ENCODE peak calls at places on chromosome 15, in eight cellular contexts. V is neural progenitor cell; D is endothelial cell of umbilical vein; S is PC-9; H is ovary; K is CD4-positive, alpha-beta memory T cell; P is K562; C is mammary epithelial cell. Z is an unnamed sample. For H3K27me3, the result is how much of the 10 kb centered on the place peaks cover.

GRCh38 chr15:73631915-73632669 is 1.1 kb downstream of the NPTN start:
- DNase-seq in V (peak), D (peak), S (peak), H (peak), K (peak), P (peak), C (peak), Z (peak)

GRCh38 chr15:47196057-47196456 is 521.2 kb upstream of the SEMA6D start:
- DNase-seq in V (peak), D (peak), S (peak), H (peak), K (peak), P (peak), C (peak), Z (peak)

GRCh38 chr15:91866971-91867372 is 13.5 kb downstream of the SLCO3A1 start:
- DNase-seq in V (no peak), D (no peak), S (peak), H (peak), K (no peak), P (no peak), C (peak), Z (no peak)

GRCh38 chr15:57696146-57696545 is 10.4 kb upstream of the POLR2M start:
- DNase-seq in V (no peak), D (peak), S (no peak), H (no peak), K (no peak), P (no peak), C (no peak), Z (no peak)

GRCh38 chr15:38975282-38975990 is 410.8 kb upstream of the RASGRP1 start:
- DNase-seq in V (no peak), D (no peak), S (no peak), H (no peak), K (no peak), P (no peak), C (no peak), Z (no peak)

GRCh38 chr15:39427705-39428104 is 153.2 kb upstream of the THBS1 start:
- DNase-seq in V (no peak), D (no peak), S (no peak), H (no peak), K (no peak), P (peak), C (no peak), Z (no peak)

GRCh38 chr15:29910068-29910467 is 87.8 kb upstream of the TJP1 start:
- DNase-seq in V (no peak), D (no peak), S (no peak), H (no peak), K (no peak), P (no peak), C (no peak), Z (peak)

GRCh38 chr15:57607570-57608000 is 15.9 kb downstream of the MYZAP start:
- DNase-seq in V (no peak), D (peak), S (peak), H (no peak), K (no peak), P (no peak), C (peak), Z (peak)

GRCh38 chr15:55253580-55253979 is 36.0 kb downstream of the RAB27A start:
- DNase-seq in V (no peak), D (no peak), S (no peak), H (no peak), K (no peak), P (no peak), C (peak), Z (no peak)

GRCh38 chr15:68816795-68817303 is 3.8 kb downstream of the ANP32A start:
- DNase-seq in V (no peak), D (peak), S (no peak), H (peak), K (no peak), P (peak), C (no peak), Z (peak)

GRCh38 chr15:32124726-32125125 is 94.4 kb downstream of the CHRNA7 start:
- DNase-seq in V (no peak), D (no peak), S (no peak), H (no peak), K (no peak), P (no peak), C (no peak), Z (no peak)

GRCh38 chr15:57150066-57150865 is 226.0 kb upstream of the CGNL1 start:
- DNase-seq in V (no peak), D (peak), S (no peak), H (no peak), K (no peak), P (no peak), C (peak), Z (no peak)

GRCh38 chr15:51380999-51381806 is 39.7 kb downstream of the GLDN start:
- DNase-seq in V (peak), D (peak), S (peak), H (peak), K (no peak), P (peak), C (peak), Z (peak)

GRCh38 chr15:49610166-49610918 is 10.3 kb downstream of the FAM227B start:
- DNase-seq in V (no peak), D (no peak), S (no peak), H (no peak), K (no peak), P (no peak), C (no peak), Z (no peak)

GRCh38 chr15:77839970-77840609 is 207.4 kb upstream of the LINGO1 start:
- DNase-seq in V (no peak), D (no peak), S (no peak), H (no peak), K (no peak), P (no peak), C (no peak), Z (no peak)

GRCh38 chr15:55758580-55758986 is 15.6 kb upstream of the PRTG start:
- DNase-seq in V (no peak), D (no peak), S (no peak), H (no peak), K (no peak), P (peak), C (no peak), Z (no peak)

GRCh38 chr15:46411900-46412299 is 777.1 kb downstream of the SQOR start:
- DNase-seq in V (no peak), D (no peak), S (no peak), H (no peak), K (no peak), P (no peak), C (no peak), Z (no peak)

GRCh38 chr15:61041886-61042285 is 187.2 kb downstream of the RORA start:
- DNase-seq in V (no peak), D (peak), S (no peak), H (no peak), K (no peak), P (no peak), C (no peak), Z (no peak)

GRCh38 chr15:29747837-29748417 is 74.3 kb downstream of the TJP1 start:
- DNase-seq in V (no peak), D (peak), S (no peak), H (no peak), K (peak), P (no peak), C (no peak), Z (no peak)

GRCh38 chr15:74421302-74422245 is 12.2 kb downstream of the SEMA7A start:
- DNase-seq in V (no peak), D (no peak), S (no peak), H (no peak), K (no peak), P (no peak), C (no peak), Z (no peak)

GRCh38 chr15:52546031-52546751 is 17.5 kb upstream of the MYO5A start:
- DNase-seq in V (no peak), D (no peak), S (no peak), H (no peak), K (no peak), P (no peak), C (no peak), Z (no peak)

GRCh38 chr15:43433661-43434303 is 59.2 kb downstream of the TP53BP1 start:
- DNase-seq in V (no peak), D (no peak), S (no peak), H (no peak), K (no peak), P (peak), C (no peak), Z (no peak)

GRCh38 chr15:86316699-86317378 is 237.2 kb downstream of the AGBL1 start:
- DNase-seq in V (peak), D (no peak), S (no peak), H (no peak), K (no peak), P (no peak), C (no peak), Z (no peak)

GRCh38 chr15:62952969-62953368 is 89.6 kb upstream of the TPM1 start:
- DNase-seq in V (no peak), D (no peak), S (no peak), H (no peak), K (no peak), P (peak), C (no peak), Z (no peak)

GRCh38 chr15:82922737-82923136 is 29.8 kb downstream of the HOMER2 start:
- DNase-seq in V (no peak), D (no peak), S (no peak), H (no peak), K (no peak), P (no peak), C (no peak), Z (no peak)

GRCh38 chr15:65254237-65254820 is 32.4 kb downstream of the PARP16 start:
- DNase-seq in V (peak), D (no peak), S (no peak), H (no peak), K (no peak), P (no peak), C (no peak), Z (no peak)

GRCh38 chr15:42035362-42035761 is 14.5 kb upstream of the PLA2G4E start:
- DNase-seq in V (no peak), D (no peak), S (no peak), H (no peak), K (no peak), P (no peak), C (peak), Z (peak)

GRCh38 chr15:80579611-80580010 is 115.5 kb upstream of the ABHD17C start:
- DNase-seq in V (peak), D (no peak), S (no peak), H (no peak), K (no peak), P (no peak), C (no peak), Z (no peak)

GRCh38 chr15:80576519-80577090 is 118.5 kb upstream of the ABHD17C start:
- DNase-seq in V (no peak), D (no peak), S (no peak), H (no peak), K (no peak), P (no peak), C (no peak), Z (no peak)

GRCh38 chr15:80578206-80578595 is 116.9 kb upstream of the ABHD17C start:
- DNase-seq in V (no peak), D (no peak), S (no peak), H (no peak), K (no peak), P (no peak), C (no peak), Z (no peak)

GRCh38 chr15:80578871-80579270 is 116.2 kb upstream of the ABHD17C start:
- DNase-seq in V (no peak), D (no peak), S (no peak), H (no peak), K (no peak), P (no peak), C (no peak), Z (no peak)

DNA sequence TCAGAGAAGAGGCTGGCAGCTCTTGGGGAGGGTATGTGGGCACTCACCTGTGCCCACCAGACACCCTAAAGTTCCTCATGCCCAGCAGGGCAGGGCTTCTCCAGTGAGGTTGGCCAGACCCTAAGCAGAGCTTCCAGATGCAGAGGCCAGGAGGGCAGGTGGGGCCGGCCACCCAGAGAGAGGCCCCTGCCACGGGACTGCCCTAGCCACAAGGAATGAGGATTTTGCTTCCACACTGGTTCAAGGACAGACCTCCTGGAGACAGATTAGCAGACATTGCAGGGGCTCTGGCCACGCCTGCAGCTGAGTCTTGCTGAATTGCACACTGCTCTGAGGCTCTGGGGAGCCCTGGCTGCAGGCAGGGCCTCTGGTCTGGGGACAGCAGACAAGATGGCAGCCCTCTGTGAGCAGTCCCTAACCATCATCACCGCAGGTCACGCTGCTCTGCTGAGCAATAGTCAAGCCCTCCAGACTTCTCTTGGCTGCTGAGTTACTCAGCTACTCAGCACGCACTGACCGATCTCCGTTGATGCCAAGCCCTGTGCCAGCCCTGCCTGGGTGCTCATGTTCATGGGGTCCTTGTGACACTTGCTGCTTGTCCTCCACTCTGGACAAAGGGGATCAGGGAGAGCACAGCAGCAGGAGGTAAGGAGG is 117.4 kb upstream of the ABHD17C start:
- DNase-seq in V (no peak), D (no peak), S (no peak), H (no peak), K (no peak), P (no peak), C (no peak), Z (no peak)
- H3K27me3 ChIP-seq in V (under half), D (under half), S (under half), H (under half), K (under half), P (half or more), C (under half), Z (under half)

DNA sequence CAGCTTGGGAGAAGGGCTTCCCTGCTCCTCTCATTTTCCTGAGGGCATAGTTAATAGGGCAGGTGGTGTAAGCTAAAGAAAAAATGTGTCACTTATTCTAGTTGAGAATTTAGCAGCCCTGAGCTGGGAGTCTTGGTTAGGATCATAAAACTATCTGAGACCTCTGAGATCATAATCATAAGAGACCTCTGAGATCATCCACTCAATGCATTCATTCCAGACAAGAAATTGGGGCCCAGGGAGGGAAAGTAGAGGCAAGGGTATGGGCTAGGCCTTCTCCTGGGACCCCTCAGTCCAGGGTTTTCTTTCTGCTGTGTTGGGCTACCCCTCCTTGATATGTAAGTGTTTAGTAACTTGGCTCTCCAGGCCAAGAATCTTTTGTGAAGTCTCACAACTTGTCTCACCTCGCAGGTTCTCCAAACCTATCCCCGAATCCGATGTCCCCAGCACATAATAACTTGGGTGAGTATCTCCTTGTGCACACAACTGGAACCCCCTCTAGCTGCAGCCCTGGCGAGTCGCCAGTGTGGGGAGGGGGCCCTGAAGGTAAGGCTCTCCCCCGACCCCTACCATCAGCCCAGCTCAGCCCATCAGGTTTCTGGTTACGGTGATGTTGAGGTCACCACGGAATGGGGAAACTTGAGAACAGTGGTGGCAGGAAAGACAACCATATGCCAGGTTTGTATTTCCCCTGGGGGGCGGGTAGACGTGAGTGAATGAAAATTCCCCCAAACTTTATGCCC is 84.1 kb downstream of the AAGAB start:
- DNase-seq in V (no peak), D (no peak), S (no peak), H (no peak), K (no peak), P (no peak), C (no peak), Z (no peak)
- H3K27ac ChIP-seq in V (no peak), D (no peak), S (peak), H (no peak), K (no peak), P (no peak), C (no peak), Z (no peak)

GRCh38 chr15:64050281-64051092 is 4.2 kb upstream of the DAPK2 start:
- DNase-seq in V (no peak), D (no peak), S (no peak), H (no peak), K (no peak), P (no peak), C (no peak), Z (peak)

GRCh38 chr15:64046347-64047153 is at the start of gene DAPK2:
- DNase-seq in V (peak), D (peak), S (peak), H (peak), K (peak), P (peak), C (peak), Z (peak)

GRCh38 chr15:64051093-64051402 is 4.8 kb upstream of the DAPK2 start:
- DNase-seq in V (no peak), D (no peak), S (no peak), H (no peak), K (no peak), P (no peak), C (no peak), Z (no peak)

GRCh38 chr15:64045774-64046346 is 425 bp downstream of the DAPK2 start:
- DNase-seq in V (no peak), D (no peak), S (no peak), H (no peak), K (no peak), P (no peak), C (no peak), Z (peak)

GRCh38 chr15:64048766-64049165 is 2.5 kb upstream of the DAPK2 start:
- DNase-seq in V (no peak), D (no peak), S (no peak), H (no peak), K (no peak), P (no peak), C (no peak), Z (no peak)
- H3K27me3 ChIP-seq in V (under half), D (under half), S (under half), H (under half), K (under half), P (under half), C (under half), Z (under half)

DNA sequence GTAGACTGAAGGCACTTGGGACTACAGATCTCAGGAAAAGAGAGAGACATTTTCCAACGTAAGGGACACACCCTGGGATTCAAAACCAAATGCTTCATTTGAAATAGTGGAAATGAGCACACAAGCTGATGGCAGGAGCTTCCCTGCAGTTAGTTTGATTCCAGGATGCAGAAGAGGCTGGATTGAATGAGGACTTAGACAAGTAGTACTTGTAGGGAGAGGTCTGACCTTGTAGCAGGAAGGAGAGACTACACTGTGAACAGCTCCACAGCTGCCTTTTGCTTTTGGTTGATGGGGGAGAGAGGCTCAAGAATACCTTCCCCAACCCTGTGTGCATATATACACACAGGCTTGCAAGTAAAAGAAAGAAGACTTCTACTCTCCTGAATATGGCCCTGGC is 51.5 kb downstream of the PDE8A start:
- DNase-seq in V (no peak), D (no peak), S (no peak), H (no peak), K (no peak), P (no peak), C (no peak), Z (no peak)
- H3K27ac ChIP-seq in V (no peak), D (no peak), S (no peak), H (no peak), K (no peak), P (no peak), C (no peak), Z (peak)

DNA sequence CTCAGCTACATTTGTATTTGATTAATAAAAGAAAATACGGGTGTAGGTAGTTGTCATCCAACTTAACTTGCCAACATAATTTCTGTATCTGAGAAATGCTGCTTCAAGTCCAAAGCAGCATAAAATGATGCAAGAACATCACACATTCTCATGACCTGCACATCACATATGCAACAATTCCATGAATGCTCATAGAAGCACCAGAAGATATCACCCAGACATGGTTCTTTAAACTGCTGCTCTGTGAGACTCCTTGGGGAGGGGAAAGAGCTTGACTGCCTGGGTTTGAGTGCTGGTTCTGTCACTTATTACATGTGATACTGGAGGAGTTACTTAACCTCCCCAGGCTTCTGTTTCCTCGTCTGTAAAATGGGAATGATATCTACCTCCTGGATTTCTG is 39.4 kb downstream of the CHST14 start:
- DNase-seq in V (no peak), D (no peak), S (no peak), H (no peak), K (no peak), P (no peak), C (no peak), Z (no peak)
- H3K27me3 ChIP-seq in V (half or more), D (under half), S (under half), H (under half), K (under half), P (under half), C (under half), Z (under half)

Z was measured in colonic mucosa.